ENCODE peak calls at places on chromosome 7, in five cellular contexts. One of them, this sample, is unnamed.

GRCh38 chr7:3301472-3301778 is 373 bp downstream of the SDK1 start:
- DNase-seq in stomach: no peak
- DNase-seq in transverse colon: no peak
- DNase-seq in ovary: no peak
- DNase-seq in A549: no peak
- DNase-seq in this sample: no peak

GRCh38 chr7:65239707-65240352 is 133.8 kb upstream of the ZNF92 start:
- DNase-seq in stomach: peak; percentile 52
- DNase-seq in transverse colon: no peak
- DNase-seq in ovary: no peak
- DNase-seq in A549: peak; percentile 59
- DNase-seq in this sample: peak; percentile 89

GRCh38 chr7:81447351-81447952 is 322.4 kb downstream of the HGF start:
- DNase-seq in stomach: no peak
- DNase-seq in transverse colon: peak; percentile 16
- DNase-seq in ovary: no peak
- DNase-seq in A549: peak; percentile 83
- DNase-seq in this sample: no peak

GRCh38 chr7:94832051-94832450 is 75.3 kb upstream of the PPP1R9A start:
- DNase-seq in stomach: no peak
- DNase-seq in transverse colon: no peak
- DNase-seq in ovary: no peak
- DNase-seq in A549: no peak
- DNase-seq in this sample: no peak

GRCh38 chr7:57205000-57205399 is 72.8 kb upstream of the ZNF479 start:
- DNase-seq in stomach: peak; percentile 20
- DNase-seq in transverse colon: no peak
- DNase-seq in ovary: no peak
- DNase-seq in A549: no peak
- DNase-seq in this sample: no peak

GRCh38 chr7:2922271-2922691 is 78.2 kb upstream of the GNA12 start:
- DNase-seq in stomach: no peak
- DNase-seq in transverse colon: no peak
- DNase-seq in ovary: no peak
- DNase-seq in A549: no peak
- DNase-seq in this sample: no peak

GRCh38 chr7:130351664-130352015 is 7.0 kb downstream of the CPA5 start:
- DNase-seq in stomach: no peak
- DNase-seq in transverse colon: no peak
- DNase-seq in ovary: no peak
- DNase-seq in A549: no peak
- DNase-seq in this sample: no peak

GRCh38 chr7:98286093-98286525 is 4.6 kb downstream of the BRI3 start:
- DNase-seq in stomach: peak; percentile 62
- DNase-seq in transverse colon: peak; percentile 53
- DNase-seq in ovary: peak; percentile 43
- DNase-seq in A549: peak; percentile 47
- DNase-seq in this sample: peak; percentile 94

GRCh38 chr7:68688416-68689086 is 909.7 kb upstream of the AUTS2 start:
- DNase-seq in stomach: no peak
- DNase-seq in transverse colon: no peak
- DNase-seq in ovary: no peak
- DNase-seq in A549: no peak
- DNase-seq in this sample: no peak

GRCh38 chr7:142711722-142712616 is 37.3 kb upstream of the PRSS1 start:
- DNase-seq in stomach: no peak
- DNase-seq in transverse colon: no peak
- DNase-seq in ovary: no peak
- DNase-seq in A549: peak; percentile 27
- DNase-seq in this sample: no peak

GRCh38 chr7:11625669-11626068 is 206.3 kb downstream of the THSD7A start:
- DNase-seq in stomach: no peak
- DNase-seq in transverse colon: no peak
- DNase-seq in ovary: no peak
- DNase-seq in A549: peak; percentile 79
- DNase-seq in this sample: no peak

GRCh38 chr7:2613926-2614613 is 17.7 kb upstream of the TTYH3 start:
- DNase-seq in stomach: no peak
- DNase-seq in transverse colon: no peak
- DNase-seq in ovary: no peak
- DNase-seq in A549: no peak
- DNase-seq in this sample: no peak

GRCh38 chr7:2438775-2439174 is 35.4 kb downstream of the CHST12 start:
- DNase-seq in stomach: no peak
- DNase-seq in transverse colon: no peak
- DNase-seq in ovary: no peak
- DNase-seq in A549: no peak
- DNase-seq in this sample: no peak

GRCh38 chr7:119197872-119198527 is 973.5 kb downstream of the ANKRD7 start:
- DNase-seq in stomach: peak; percentile 42
- DNase-seq in transverse colon: no peak
- DNase-seq in ovary: no peak
- DNase-seq in A549: peak; percentile 66
- DNase-seq in this sample: no peak

GRCh38 chr7:148987010-148987750 is 41.1 kb downstream of the PDIA4 start:
- DNase-seq in stomach: peak; percentile 83
- DNase-seq in transverse colon: peak; percentile 87
- DNase-seq in ovary: peak; percentile 77
- DNase-seq in A549: peak; percentile 94
- DNase-seq in this sample: peak; percentile 96

GRCh38 chr7:151802469-151802846 is 74.5 kb downstream of the PRKAG2 start:
- DNase-seq in stomach: no peak
- DNase-seq in transverse colon: no peak
- DNase-seq in ovary: no peak
- DNase-seq in A549: no peak
- DNase-seq in this sample: no peak

GRCh38 chr7:96167424-96167823 is 154.5 kb downstream of the SLC25A13 start:
- DNase-seq in stomach: no peak
- DNase-seq in transverse colon: no peak
- DNase-seq in ovary: no peak
- DNase-seq in A549: no peak
- DNase-seq in this sample: no peak

GRCh38 chr7:48173983-48174382 is 2.7 kb downstream of the ABCA13 start:
- DNase-seq in stomach: no peak
- DNase-seq in transverse colon: no peak
- DNase-seq in ovary: no peak
- DNase-seq in A549: no peak
- DNase-seq in this sample: no peak

GRCh38 chr7:105656922-105657521 is 75.7 kb upstream of the EFCAB10 start:
- DNase-seq in stomach: peak; percentile 44
- DNase-seq in transverse colon: peak; percentile 51
- DNase-seq in ovary: no peak
- DNase-seq in A549: peak; percentile 58
- DNase-seq in this sample: no peak

GRCh38 chr7:158073845-158074840 is 513.5 kb downstream of the PTPRN2 start:
- DNase-seq in stomach: no peak
- DNase-seq in transverse colon: no peak
- DNase-seq in ovary: no peak
- DNase-seq in A549: no peak
- DNase-seq in this sample: no peak

GRCh38 chr7:11642841-11643240 is 189.2 kb downstream of the THSD7A start:
- DNase-seq in stomach: no peak
- DNase-seq in transverse colon: no peak
- DNase-seq in ovary: no peak
- DNase-seq in A549: no peak
- DNase-seq in this sample: no peak

GRCh38 chr7:110105840-110106239 is 985.1 kb upstream of the LRRN3 start:
- DNase-seq in stomach: no peak
- DNase-seq in transverse colon: no peak
- DNase-seq in ovary: no peak
- DNase-seq in A549: no peak
- DNase-seq in this sample: no peak

GRCh38 chr7:518630-519428 is 817 bp downstream of the PDGFA start:
- DNase-seq in stomach: peak; percentile 89
- DNase-seq in transverse colon: peak; percentile 88
- DNase-seq in ovary: peak; percentile 70
- DNase-seq in A549: peak; percentile 87
- DNase-seq in this sample: peak; percentile 93

GRCh38 chr7:123916240-123916724 is 8.8 kb upstream of the SPAM1 start:
- DNase-seq in stomach: no peak
- DNase-seq in transverse colon: peak; percentile 33
- DNase-seq in ovary: no peak
- DNase-seq in A549: peak; percentile 23
- DNase-seq in this sample: no peak

GRCh38 chr7:148290451-148291005 is 300.0 kb upstream of the C7orf33 start:
- DNase-seq in stomach: no peak
- DNase-seq in transverse colon: no peak
- DNase-seq in ovary: no peak
- DNase-seq in A549: no peak
- DNase-seq in this sample: no peak

GRCh38 chr7:148807451-148807850 is 76.6 kb downstream of the EZH2 start:
- DNase-seq in stomach: no peak
- DNase-seq in transverse colon: no peak
- DNase-seq in ovary: no peak
- DNase-seq in A549: no peak
- DNase-seq in this sample: no peak

GRCh38 chr7:71486856-71487628 is 355.1 kb downstream of the GALNT17 start:
- DNase-seq in stomach: no peak
- DNase-seq in transverse colon: peak; percentile 9
- DNase-seq in ovary: no peak
- DNase-seq in A549: no peak
- DNase-seq in this sample: no peak

GRCh38 chr7:22779697-22780096 is 43.0 kb downstream of the TOMM7 start:
- DNase-seq in stomach: no peak
- DNase-seq in transverse colon: no peak
- DNase-seq in ovary: no peak
- DNase-seq in A549: no peak
- DNase-seq in this sample: no peak

GRCh38 chr7:76217942-76218566 is 16.4 kb downstream of the SRRM3 start:
- DNase-seq in stomach: no peak
- DNase-seq in transverse colon: no peak
- DNase-seq in ovary: no peak
- DNase-seq in A549: no peak
- DNase-seq in this sample: no peak

GRCh38 chr7:4882169-4882741 is 1.3 kb downstream of the RADIL start:
- DNase-seq in stomach: peak; percentile 30
- DNase-seq in transverse colon: peak; percentile 38
- DNase-seq in ovary: peak; percentile 46
- DNase-seq in A549: no peak
- DNase-seq in this sample: peak; percentile 93

GRCh38 chr7:151821806-151822540 is 54.9 kb downstream of the PRKAG2 start:
- DNase-seq in stomach: no peak
- DNase-seq in transverse colon: no peak
- DNase-seq in ovary: no peak
- DNase-seq in A549: no peak
- DNase-seq in this sample: no peak

GRCh38 chr7:131921016-131921415 is 364.6 kb upstream of the PODXL start:
- DNase-seq in stomach: no peak
- DNase-seq in transverse colon: no peak
- DNase-seq in ovary: no peak
- DNase-seq in A549: no peak
- DNase-seq in this sample: no peak

GRCh38 chr7:24580283-24580946 is 7.2 kb downstream of the PALS2 start:
- DNase-seq in stomach: no peak
- DNase-seq in transverse colon: no peak
- DNase-seq in ovary: no peak
- DNase-seq in A549: peak; percentile 39
- DNase-seq in this sample: no peak

GRCh38 chr7:105376901-105377533 is 11.7 kb downstream of the SRPK2 start:
- DNase-seq in stomach: no peak
- DNase-seq in transverse colon: no peak
- DNase-seq in ovary: no peak
- DNase-seq in A549: no peak
- DNase-seq in this sample: no peak

GRCh38 chr7:112080441-112080840 is 125.8 kb downstream of the DOCK4 start:
- DNase-seq in stomach: no peak
- DNase-seq in transverse colon: no peak
- DNase-seq in ovary: no peak
- DNase-seq in A549: peak; percentile 94
- DNase-seq in this sample: no peak

GRCh38 chr7:571096-572012 is 51.7 kb upstream of the PDGFA start:
- DNase-seq in stomach: no peak
- DNase-seq in transverse colon: no peak
- DNase-seq in ovary: no peak
- DNase-seq in A549: no peak
- DNase-seq in this sample: no peak

GRCh38 chr7:155297517-155298287 is at the start of gene INSIG1:
- DNase-seq in stomach: peak; percentile 95
- DNase-seq in transverse colon: peak; percentile 95
- DNase-seq in ovary: peak; percentile 97
- DNase-seq in A549: peak; percentile 95
- DNase-seq in this sample: peak; percentile 96
- TF ChIP-seq EP300 in stomach: no peak
- TF ChIP-seq EP300 in transverse colon: no peak
- TF ChIP-seq EP300 in ovary: no peak
- TF ChIP-seq EP300 in A549: no peak
- TF ChIP-seq EP300 in this sample: no peak

GRCh38 chr7:55017841-55018240 is 976 bp upstream of the EGFR start:
- DNase-seq in stomach: no peak
- DNase-seq in transverse colon: no peak
- DNase-seq in ovary: no peak
- DNase-seq in A549: no peak
- DNase-seq in this sample: peak; percentile 88
- H3K4me3 ChIP-seq in stomach: no peak overlapping the region
- H3K4me3 ChIP-seq in transverse colon: no peak overlapping the region
- H3K4me3 ChIP-seq in ovary: no peak overlapping the region
- H3K4me3 ChIP-seq in A549: no peak overlapping the region
- H3K4me3 ChIP-seq in this sample: peak overlapping the region; percentile 97

DNA sequence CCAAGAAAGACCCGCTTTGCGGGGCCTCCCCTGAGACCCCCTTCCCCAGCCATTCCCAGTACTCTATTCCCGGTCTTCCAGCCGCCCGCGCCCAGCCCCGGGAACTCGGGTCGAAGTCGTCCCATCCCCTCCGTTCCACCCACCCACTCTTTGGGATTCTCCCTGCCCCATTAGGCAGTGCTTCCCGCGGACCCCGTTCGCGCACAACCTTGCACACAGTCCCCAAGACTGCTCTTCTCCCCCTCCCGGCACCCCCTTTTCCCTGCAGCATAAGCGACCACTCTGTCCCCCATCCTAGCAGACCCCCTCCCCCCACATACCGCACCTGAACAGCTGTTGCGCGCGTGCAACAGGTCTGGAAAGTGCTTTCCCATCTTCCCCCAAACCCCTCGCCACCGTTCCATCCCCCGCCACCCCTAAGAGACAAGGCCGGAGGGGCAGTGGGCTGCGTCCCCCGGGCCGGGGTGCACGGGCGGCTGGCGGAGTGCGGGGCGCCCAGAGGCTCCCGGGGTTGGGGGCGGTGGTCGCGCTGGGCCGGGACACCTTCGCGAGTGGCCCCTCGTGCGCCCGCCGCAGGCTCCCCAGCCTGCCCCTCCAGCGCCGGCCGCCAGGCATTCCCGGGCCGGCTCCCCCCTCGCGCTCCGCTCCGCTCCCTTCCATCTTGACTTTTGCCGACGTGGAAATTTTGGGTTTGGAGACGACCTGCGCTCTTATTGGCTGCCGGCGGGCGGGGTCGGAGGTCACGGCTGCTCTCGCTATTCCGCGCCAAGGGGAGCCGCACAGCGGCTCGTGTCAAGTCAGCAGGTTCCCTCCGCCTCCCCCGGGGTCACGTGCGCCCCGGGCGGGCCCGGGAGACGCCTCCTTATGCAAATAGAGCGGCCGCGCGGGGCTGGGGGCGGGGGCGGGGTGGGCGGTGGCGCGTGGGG is 201.2 kb upstream of the NFE2L3 start:
- DNase-seq in stomach: peak; percentile 97
- DNase-seq in transverse colon: peak; percentile 96
- DNase-seq in ovary: peak; percentile 97
- DNase-seq in A549: peak; percentile 37
- DNase-seq in this sample: peak; percentile 97
- H3K27ac ChIP-seq in stomach: peak overlapping the region; percentile 83
- H3K27ac ChIP-seq in transverse colon: peak overlapping the region; percentile 92
- H3K27ac ChIP-seq in ovary: peak overlapping the region; percentile 79
- H3K27ac ChIP-seq in A549: peak overlapping the region; percentile 76
- H3K27ac ChIP-seq in this sample: peak overlapping the region; percentile 67

GRCh38 chr7:141057788-141058187 is 16.1 kb upstream of the TMEM178B start:
- DNase-seq in stomach: no peak
- DNase-seq in transverse colon: no peak
- DNase-seq in ovary: no peak
- DNase-seq in A549: no peak
- DNase-seq in this sample: no peak
- TF ChIP-seq EP300 in stomach: no peak
- TF ChIP-seq EP300 in transverse colon: no peak
- TF ChIP-seq EP300 in ovary: no peak
- TF ChIP-seq EP300 in A549: no peak
- TF ChIP-seq EP300 in this sample: no peak

This sample was measured in esophagus muscularis mucosa.